ENCODE peak calls at places on chromosomes 16 and 17, in nine cellular contexts. O, U, Q, H, L, S, M, N and V are unnamed samples.
A peak's percentile ranks its signal among the peaks of the same experiment; 100 is the strongest.

GRCh38 chr16:54143934-54144333 is 142.7 kb downstream of the IRX3 start:
- DNase-seq in S (no peak), M (peak; percentile 15), L (no peak), Q (no peak), N (no peak), H (no peak), U (no peak), O (no peak), V (no peak)

GRCh38 chr17:42809250-42809649 is 10.6 kb downstream of the CNTD1 start:
- DNase-seq in M (no peak), Q (no peak), L (no peak), O (no peak), S (no peak), U (peak; percentile 86), H (peak; percentile 85), N (no peak), V (no peak)

GRCh38 chr16:66474750-66475199 is 47.7 kb downstream of the BEAN1 start:
- DNase-seq in S (no peak), U (no peak), Q (no peak), M (peak; percentile 70), N (no peak), L (peak; percentile 9), O (peak; percentile 20), H (no peak), V (no peak)

GRCh38 chr17:51166987-51167931 is 1.0 kb downstream of the NME2 start:
- DNase-seq in N (peak; percentile 27), U (peak; percentile 73), L (peak; percentile 60), M (peak; percentile 57), H (peak; percentile 22), Q (no peak), O (peak; percentile 88), S (peak; percentile 65), V (no peak)

GRCh38 chr16:89918453-89919347 is at the start of gene MC1R:
- DNase-seq in H (peak; percentile 44), N (no peak), U (peak; percentile 66), O (no peak), M (peak; percentile 49), Q (no peak), S (peak; percentile 33), L (peak; percentile 16), V (no peak)

GRCh38 chr16:85639529-85640253 is 26.6 kb downstream of the GSE1 start:
- DNase-seq in U (no peak), N (no peak), S (no peak), O (no peak), L (peak; percentile 66), Q (peak; percentile 49), H (no peak), M (no peak), V (no peak)

GRCh38 chr17:9072626-9073339 is 51.5 kb downstream of the NTN1 start:
- DNase-seq in Q (no peak), O (peak; percentile 92), M (no peak), L (no peak), U (no peak), N (no peak), H (peak; percentile 18), S (no peak), V (peak; percentile 13)

GRCh38 chr17:33012522-33013033 is 20.9 kb downstream of the SPACA3 start:
- DNase-seq in L (no peak), H (peak; percentile 96), O (peak; percentile 73), M (no peak), S (no peak), U (peak; percentile 95), Q (no peak), N (no peak), V (no peak)

GRCh38 chr16:23863511-23864422 is 28.0 kb downstream of the PRKCB start:
- DNase-seq in O (no peak), L (no peak), N (no peak), U (no peak), H (no peak), M (no peak), Q (no peak), S (no peak), V (peak; percentile 75)

GRCh38 chr17:35918665-35919064 is 11.9 kb downstream of the RDM1 start:
- DNase-seq in Q (no peak), U (no peak), M (no peak), L (no peak), H (no peak), O (no peak), S (no peak), N (no peak), V (no peak)

GRCh38 chr17:48375356-48375755 is 54.7 kb downstream of the SKAP1 start:
- DNase-seq in U (peak; percentile 44), N (no peak), L (no peak), Q (no peak), S (no peak), H (peak; percentile 58), O (no peak), M (no peak), V (no peak)